ENCODE peak calls at places on chromosomes 4 and X, in five cellular contexts. Q, U, M, W and L are unnamed samples.

GRCh38 chr4:9816285-9816684 is 34.9 kb downstream of the DRD5 start:
- DNase-seq in Q (no peak), U (no peak), M (no peak), W (no peak), L (no peak)

GRCh38 chr4:140604544-140604943 is 35.8 kb upstream of the UCP1 start:
- DNase-seq in Q (no peak), U (no peak), M (no peak), W (no peak), L (no peak)

GRCh38 chrX:44130189-44130588 is 157.0 kb upstream of the NDP start:
- DNase-seq in Q (no peak), U (no peak), M (no peak), W (no peak), L (no peak)

GRCh38 chr4:43394976-43395375 is 502.5 kb downstream of the GRXCR1 start:
- DNase-seq in Q (peak; percentile 9), U (no peak), M (no peak), W (no peak), L (no peak)

GRCh38 chrX:106698693-106699092 is 27.8 kb upstream of the RNF128 start:
- DNase-seq in Q (peak; percentile 6), U (no peak), M (no peak), W (no peak), L (peak; percentile 66)

GRCh38 chrX:16869393-16870094 is 618 bp downstream of the RBBP7 start:
- DNase-seq in Q (peak; percentile 9), U (peak; percentile 89), M (peak; percentile 67), W (peak; percentile 87), L (peak; percentile 87)

GRCh38 chr4:68267433-68267944 is 22.0 kb upstream of the TMPRSS11B start:
- DNase-seq in Q (peak; percentile 71), U (no peak), M (peak; percentile 49), W (no peak), L (peak; percentile 46)

GRCh38 chr4:26425953-26426352 is 64.3 kb downstream of the CCKAR start:
- DNase-seq in Q (no peak), U (no peak), M (no peak), W (no peak), L (no peak)

GRCh38 chrX:128396601-128397000 is 344.4 kb upstream of the ACTRT1 start:
- DNase-seq in Q (no peak), U (no peak), M (no peak), W (no peak), L (no peak)

GRCh38 chrX:10922158-10922557 is 189.0 kb upstream of the HCCS start:
- DNase-seq in Q (peak; percentile 62), U (peak; percentile 48), M (no peak), W (no peak), L (peak; percentile 22)

GRCh38 chr4:137125011-137125410 is 407.3 kb downstream of the PCDH18 start:
- DNase-seq in Q (peak; percentile 12), U (peak; percentile 14), M (no peak), W (no peak), L (peak; percentile 50)

GRCh38 chr4:128228021-128228571 is 59.5 kb downstream of the PGRMC2 start:
- DNase-seq in Q (no peak), U (no peak), M (no peak), W (no peak), L (no peak)

GRCh38 chr4:158817562-158818370 is 48.9 kb downstream of the FNIP2 start:
- DNase-seq in Q (no peak), U (no peak), M (no peak), W (no peak), L (no peak)

GRCh38 chr4:69054578-69055200 is 41.6 kb upstream of the UGT2B7 start:
- DNase-seq in Q (peak; percentile 71), U (peak; percentile 35), M (peak; percentile 7), W (no peak), L (no peak)

GRCh38 chr4:29805871-29806480 is 914.2 kb upstream of the PCDH7 start:
- DNase-seq in Q (no peak), U (no peak), M (no peak), W (no peak), L (no peak)

GRCh38 chr4:177225605-177226004 is 84.1 kb upstream of the NEIL3 start:
- DNase-seq in Q (no peak), U (no peak), M (no peak), W (no peak), L (no peak)

GRCh38 chr4:157824006-157824405 is 348.8 kb downstream of the GASK1B start:
- DNase-seq in Q (peak; percentile 89), U (no peak), M (no peak), W (no peak), L (no peak)

GRCh38 chrX:154748712-154749339 is 2.1 kb downstream of the GAB3 start:
- DNase-seq in Q (peak; percentile 45), U (peak; percentile 52), M (peak; percentile 85), W (peak; percentile 60), L (peak; percentile 88)

GRCh38 chrX:154751669-154752271 is 893 bp upstream of the GAB3 start:
- DNase-seq in Q (no peak), U (no peak), M (peak; percentile 85), W (no peak), L (no peak)

GRCh38 chrX:154751121-154751668 is 318 bp upstream of the GAB3 start:
- DNase-seq in Q (no peak), U (no peak), M (peak; percentile 71), W (no peak), L (no peak)

GRCh38 chrX:154750301-154751120 is at the start of gene GAB3:
- DNase-seq in Q (no peak), U (peak; percentile 47), M (peak; percentile 41), W (peak; percentile 64), L (no peak)

DNA sequence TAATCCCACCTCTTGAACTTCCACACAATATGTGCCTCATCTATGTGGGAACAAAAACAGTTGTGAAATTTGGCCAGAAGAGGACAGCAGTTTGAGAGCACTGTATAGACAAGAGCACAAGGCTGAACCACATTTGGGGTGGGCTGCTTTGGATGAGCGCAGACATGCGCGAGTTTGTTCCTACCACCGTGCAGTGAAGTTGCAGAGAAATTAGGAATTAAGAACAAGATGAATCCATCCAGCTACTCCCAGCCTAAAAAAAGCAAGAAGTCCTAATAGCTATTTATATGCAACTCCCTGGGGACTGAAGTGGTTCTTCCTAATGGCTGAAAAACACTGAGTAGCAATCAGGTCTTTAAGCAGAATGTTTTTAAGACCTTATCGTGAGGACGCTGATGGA is 1.0 kb downstream of the GAB3 start:
- DNase-seq in Q (no peak), U (no peak), M (peak; percentile 44), W (no peak), L (no peak)
- H3K4me3 ChIP-seq in Q (no peak overlapping the region), U (no peak overlapping the region), M (peak overlapping the region; percentile 69), W (no peak overlapping the region), L (peak overlapping the region; percentile 67)

GRCh38 chr4:40238700-40239548 is 42.1 kb downstream of the RHOH start:
- DNase-seq in Q (no peak), U (no peak), M (peak; percentile 97), W (no peak), L (no peak)

GRCh38 chr4:40240040-40240653 is 43.3 kb downstream of the RHOH start:
- DNase-seq in Q (no peak), U (no peak), M (no peak), W (no peak), L (no peak)

GRCh38 chr4:40234519-40235039 is 37.7 kb downstream of the RHOH start:
- DNase-seq in Q (no peak), U (no peak), M (no peak), W (no peak), L (no peak)

GRCh38 chr4:40241026-40241425 is 44.2 kb downstream of the RHOH start:
- DNase-seq in Q (no peak), U (no peak), M (no peak), W (no peak), L (no peak)

GRCh38 chr4:40238008-40238699 is 41.3 kb downstream of the RHOH start:
- DNase-seq in Q (no peak), U (no peak), M (peak; percentile 54), W (no peak), L (no peak)
- H4K20me1 ChIP-seq in Q (no peaks in the 10 kb centered on the region), U (no peaks in the 10 kb centered on the region), M (no peaks in the 10 kb centered on the region), W (no peaks in the 10 kb centered on the region), L (no peaks in the 10 kb centered on the region)

GRCh38 chr4:81465668-81466357 is 5.9 kb downstream of the RASGEF1B start:
- DNase-seq in Q (no peak), U (no peak), M (no peak), W (no peak), L (no peak)

GRCh38 chr4:81468685-81469084 is 3.0 kb downstream of the RASGEF1B start:
- DNase-seq in Q (no peak), U (no peak), M (no peak), W (no peak), L (no peak)

GRCh38 chr4:81469774-81470455 is 1.8 kb downstream of the RASGEF1B start:
- DNase-seq in Q (no peak), U (no peak), M (no peak), W (no peak), L (no peak)

GRCh38 chr4:81467672-81467964 is 4.1 kb downstream of the RASGEF1B start:
- DNase-seq in Q (no peak), U (no peak), M (no peak), W (no peak), L (no peak)

GRCh38 chr4:81466841-81467671 is 4.7 kb downstream of the RASGEF1B start:
- DNase-seq in Q (peak; percentile 87), U (peak; percentile 89), M (peak; percentile 82), W (peak; percentile 82), L (peak; percentile 78)
- H3K4me2 ChIP-seq in Q (peak overlapping the region; percentile 40), U (peak overlapping the region; percentile 25), M (no peak overlapping the region), W (no peak overlapping the region), L (no peak overlapping the region)

DNA sequence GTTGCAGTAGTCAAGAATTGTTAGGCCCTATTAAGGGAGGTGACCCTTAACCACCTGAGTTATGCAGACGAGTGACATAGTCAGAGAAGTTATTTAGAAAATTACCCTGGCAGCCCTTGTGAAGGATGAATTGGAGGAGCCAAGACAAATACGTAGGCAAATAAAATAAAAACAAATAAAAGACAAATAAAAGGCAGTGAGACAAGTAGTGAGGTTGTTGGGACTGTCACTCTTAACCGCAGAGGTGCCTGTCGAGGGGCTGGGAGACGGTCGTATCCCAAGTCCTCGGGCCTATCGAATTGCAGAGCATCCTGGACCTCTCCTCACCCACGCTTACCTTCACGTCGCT is 58.0 kb upstream of the ZC4H2 start:
- DNase-seq in Q (no peak), U (no peak), M (no peak), W (peak; percentile 1), L (no peak)
- H3K4me3 ChIP-seq in Q (no peak overlapping the region), U (peak overlapping the region; percentile 73), M (peak overlapping the region; percentile 52), W (peak overlapping the region; percentile 61), L (peak overlapping the region; percentile 69)

GRCh38 chr4:39455486-39455885 is 3.2 kb downstream of the RPL9 start:
- DNase-seq in Q (no peak), U (no peak), M (no peak), W (no peak), L (no peak)
- H4K20me1 ChIP-seq in Q (peaks cover 12% of the 10 kb centered on the region), U (peaks cover 46% of the 10 kb centered on the region), M (peaks cover 26% of the 10 kb centered on the region), W (peaks cover 67% of the 10 kb centered on the region), L (peaks cover 60% of the 10 kb centered on the region)